ENCODE peak calls at places on chromosomes 3 and 15, in four cellular contexts. W is cardiac fibroblast, U is sigmoid colon, E is HFFc6. Y is an unnamed sample.

GRCh38 chr3:87719060-87719459 is 339.7 kb downstream of the CGGBP1 start:
- DNase-seq in W (no peak), U (no peak), E (no peak), Y (no peak)

GRCh38 chr3:188052229-188052965 is 101.6 kb upstream of the LPP start:
- DNase-seq in E (no peak), U (peak; percentile 99), W (peak; percentile 35), Y (no peak)

GRCh38 chr3:186852994-186853393 is 10.5 kb downstream of the ADIPOQ start:
- DNase-seq in U (no peak), E (no peak), W (no peak), Y (no peak)

GRCh38 chr3:186511245-186511644 is 32.9 kb downstream of the CRYGS start:
- DNase-seq in E (no peak), W (no peak), U (no peak), Y (no peak)

GRCh38 chr3:105904683-105905320 is 36.0 kb upstream of the CBLB start:
- DNase-seq in U (no peak), E (no peak), W (peak; percentile 49), Y (no peak)

GRCh38 chr3:115725800-115726199 is 102.5 kb downstream of the GAP43 start:
- DNase-seq in W (no peak), E (no peak), U (no peak), Y (no peak)

GRCh38 chr3:143538577-143538981 is 309.7 kb downstream of the SLC9A9 start:
- DNase-seq in W (peak; percentile 96), U (no peak), E (no peak), Y (no peak)

GRCh38 chr15:65354835-65355172 is 23.0 kb downstream of the IGDCC3 start:
- DNase-seq in U (no peak), W (no peak), E (no peak), Y (no peak)

GRCh38 chr15:47839233-47839867 is 122.0 kb downstream of the SEMA6D start:
- DNase-seq in E (no peak), U (no peak), W (no peak), Y (no peak)

GRCh38 chr3:183392166-183393034 is 36.0 kb downstream of the MCF2L2 start:
- DNase-seq in U (no peak), E (no peak), W (peak; percentile 46), Y (no peak)

GRCh38 chr3:102415553-102415952 is 19.3 kb upstream of the ZPLD1 start:
- DNase-seq in W (peak; percentile 13), E (no peak), U (no peak), Y (no peak)

GRCh38 chr15:39188930-39189329 is 391.9 kb upstream of the THBS1 start:
- DNase-seq in E (peak; percentile 92), U (no peak), W (peak; percentile 98), Y (no peak)

GRCh38 chr3:114121996-114122709 is 56.7 kb downstream of the DRD3 start:
- DNase-seq in W (peak; percentile 65), E (peak; percentile 29), U (no peak), Y (no peak)

GRCh38 chr15:73270366-73271097 is 98.2 kb downstream of the HCN4 start:
- DNase-seq in E (no peak), W (no peak), U (no peak), Y (no peak)

GRCh38 chr3:19903649-19904048 is 30.4 kb downstream of the EFHB start:
- DNase-seq in W (no peak), E (no peak), U (no peak), Y (no peak)

GRCh38 chr15:57692709-57693108 is 13.8 kb upstream of the POLR2M start:
- DNase-seq in W (peak; percentile 81), U (no peak), E (no peak), Y (no peak)

GRCh38 chr3:54955496-54955895 is 27.6 kb upstream of the LRTM1 start:
- DNase-seq in U (no peak), E (no peak), W (no peak), Y (no peak)

GRCh38 chr3:194596906-194597305 is 36.3 kb downstream of the TMEM44 start:
- DNase-seq in W (no peak), U (no peak), E (no peak), Y (no peak)

GRCh38 chr3:4865714-4866113 is 113.5 kb upstream of the BHLHE40 start:
- DNase-seq in E (no peak), W (peak; percentile 18), U (no peak), Y (no peak)

GRCh38 chr3:32354362-32354778 is 37.3 kb upstream of the CMTM7 start:
- DNase-seq in E (no peak), W (peak; percentile 45), U (no peak), Y (no peak)

GRCh38 chr3:48143567-48143966 is 44.6 kb downstream of the CDC25A start:
- DNase-seq in W (no peak), E (no peak), U (no peak), Y (no peak)

GRCh38 chr15:39426552-39427532 is 154.0 kb upstream of the THBS1 start:
- DNase-seq in E (no peak), W (peak; percentile 73), U (peak; percentile 77), Y (no peak)

GRCh38 chr3:182969853-182970252 is 10.5 kb downstream of the DCUN1D1 start:
- DNase-seq in W (no peak), E (no peak), U (no peak), Y (no peak)

GRCh38 chr3:40292637-40293036 is 16.9 kb upstream of the EIF1B start:
- DNase-seq in U (no peak), E (no peak), W (no peak), Y (no peak)

GRCh38 chr3:194045289-194045688 is 90.7 kb upstream of the HES1 start:
- DNase-seq in E (no peak), W (no peak), U (no peak), Y (no peak)

GRCh38 chr3:9196009-9196408 is 53.4 kb downstream of the SRGAP3 start:
- DNase-seq in U (peak; percentile 32), E (no peak), W (no peak), Y (no peak)

GRCh38 chr15:47374222-47374621 is 343.1 kb upstream of the SEMA6D start:
- DNase-seq in E (peak; percentile 34), U (no peak), W (peak; percentile 65), Y (no peak)

DNA sequence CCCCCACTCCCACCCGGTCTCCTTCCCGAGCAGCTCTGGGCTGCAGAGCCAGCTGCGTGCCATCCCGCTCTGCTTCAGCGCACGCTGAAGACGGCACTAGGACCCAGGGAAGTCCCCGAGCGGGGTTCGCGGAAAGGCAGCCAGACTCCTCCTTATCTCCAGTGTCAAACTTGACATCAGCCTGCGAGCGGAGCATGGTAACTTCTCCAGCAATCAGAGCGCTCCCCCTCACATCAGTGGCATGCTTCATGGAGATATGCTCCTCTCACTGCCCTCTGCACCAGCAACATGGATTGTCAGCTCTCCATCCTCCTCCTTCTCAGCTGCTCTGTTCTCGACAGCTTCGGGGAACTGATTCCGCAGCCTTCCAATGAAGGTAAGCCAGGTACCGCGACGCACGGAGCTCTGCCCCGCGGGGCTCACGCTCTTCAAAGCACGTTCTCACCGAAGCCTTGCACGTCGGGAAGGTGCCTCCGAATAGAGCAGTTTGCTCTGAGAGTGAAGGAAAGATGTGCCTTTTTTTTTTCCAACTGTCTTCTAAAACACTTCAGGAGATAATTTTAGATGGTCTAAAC is at the start of gene EPHA3:
- DNase-seq in E (peak; percentile 24), W (peak; percentile 63), U (peak; percentile 85), Y (peak; percentile 84)
- TF ChIP-seq CTCF in E (no peak), W (no peak), U (no peak), Y (no peak)

GRCh38 chr3:170869645-170870593 is at the start of gene RPL22L1:
- DNase-seq in E (peak; percentile 96), W (peak; percentile 96), U (peak; percentile 97), Y (peak; percentile 98)
- TF ChIP-seq CTCF in E (peak; percentile 45), W (no peak), U (no peak), Y (peak; percentile 53)

DNA sequence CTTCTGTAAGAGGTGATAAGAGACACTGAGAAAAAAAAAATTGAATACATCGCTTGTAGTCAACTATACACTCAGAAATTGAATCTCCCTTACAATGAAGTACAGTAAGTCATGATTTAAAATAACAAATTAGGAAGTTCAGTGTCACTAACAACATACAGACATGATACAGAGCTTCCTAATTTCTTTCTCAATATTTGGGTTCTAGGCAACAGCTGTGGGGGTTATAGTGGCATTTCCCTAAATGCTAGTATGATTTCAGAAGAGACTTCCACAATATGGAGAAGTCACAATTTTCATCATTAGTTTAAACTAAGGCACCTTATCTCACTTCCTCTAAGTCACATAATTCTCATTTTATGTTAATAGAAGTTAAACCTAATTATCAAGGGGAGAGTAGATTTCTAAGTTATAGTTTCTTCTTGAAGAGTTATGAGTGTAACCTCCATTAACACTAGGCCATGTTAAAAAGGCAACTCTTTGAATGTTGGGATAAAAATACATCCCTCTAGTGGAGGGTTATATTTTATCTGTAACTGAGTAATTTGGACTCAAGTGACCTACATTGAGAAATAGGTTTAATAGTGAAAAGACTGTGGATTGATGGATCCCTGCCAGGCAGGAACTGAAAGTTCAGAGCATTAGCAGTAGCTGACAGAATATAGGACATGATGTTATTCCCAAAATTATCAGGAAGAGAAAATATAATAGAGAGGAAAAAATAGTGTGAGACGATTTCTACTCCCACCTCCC is 286.0 kb upstream of the SUCLG2 start:
- DNase-seq in W (peak; percentile 4), U (no peak), E (no peak), Y (no peak)
- TF ChIP-seq CTCF in W (no peak), U (no peak), E (peak; percentile 41), Y (peak; percentile 42)

GRCh38 chr3:127324080-127324479 is 36.2 kb upstream of the PRR20G start:
- DNase-seq in E (no peak), W (no peak), U (no peak), Y (no peak)

GRCh38 chr3:127323581-127323980 is 35.7 kb upstream of the PRR20G start:
- DNase-seq in U (no peak), E (no peak), W (no peak), Y (no peak)

GRCh38 chr3:127326341-127326740 is 38.5 kb upstream of the PRR20G start:
- DNase-seq in W (no peak), U (no peak), E (no peak), Y (no peak)

GRCh38 chr3:127325630-127325961 is 37.8 kb upstream of the PRR20G start:
- DNase-seq in W (no peak), U (no peak), E (no peak), Y (no peak)

GRCh38 chr3:127324913-127325629 is 37.2 kb upstream of the PRR20G start:
- DNase-seq in W (no peak), U (no peak), E (no peak), Y (no peak)
- TF ChIP-seq CTCF in W (no peak), U (no peak), E (no peak), Y (no peak)

GRCh38 chr15:33766329-33766728 is 202.0 kb upstream of the CHRM5 start:
- DNase-seq in E (no peak), W (peak; percentile 15), U (no peak), Y (no peak)
- TF ChIP-seq CTCF in E (no peak), W (no peak), U (no peak), Y (peak; percentile 62)

GRCh38 chr3:189554868-189555557 is 76.2 kb upstream of the TP63 start:
- DNase-seq in W (no peak), E (no peak), U (no peak), Y (peak; percentile 79)

GRCh38 chr3:189555558-189555881 is 75.7 kb upstream of the TP63 start:
- DNase-seq in W (no peak), E (no peak), U (no peak), Y (peak; percentile 42)

DNA sequence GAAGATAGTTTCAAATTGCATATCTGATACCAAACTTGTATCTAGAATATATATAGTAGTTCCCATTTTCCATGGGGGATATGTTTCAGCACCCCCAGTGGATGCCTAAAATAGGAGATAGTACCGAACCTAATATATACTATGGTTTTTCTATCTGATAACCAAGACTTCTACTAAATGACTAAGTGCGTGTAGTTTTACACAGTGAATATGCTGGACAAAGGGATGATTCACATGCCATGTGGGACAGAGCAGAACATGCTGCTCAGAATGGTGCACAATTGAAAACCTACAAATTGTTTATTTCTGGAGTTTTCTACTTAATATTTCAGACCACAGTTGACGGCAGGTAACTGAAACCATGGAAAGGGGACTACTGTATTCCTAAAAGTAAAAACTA is 73.4 kb upstream of the TP63 start:
- DNase-seq in W (peak; percentile 63), U (no peak), E (no peak), Y (no peak)
- TF ChIP-seq CTCF in W (no peak), U (no peak), E (no peak), Y (no peak)